ENCODE peak calls at places on chromosome 5, in four cellular contexts. One of them, this sample, is unnamed. For H3K36me3 and H3K4me1, the result is how much of the 10 kb centered on the place peaks cover.

GRCh38 chr5:82719368-82719767 is 357.8 kb downstream of the TMEM167A start:
- DNase-seq in right atrium auricular region: no peak
- DNase-seq in stomach: no peak
- DNase-seq in Peyer's patch: no peak
- DNase-seq in this sample: no peak

GRCh38 chr5:28666075-28666474 is 1627.7 kb upstream of the CDH9 start:
- DNase-seq in right atrium auricular region: no peak
- DNase-seq in Peyer's patch: no peak
- DNase-seq in stomach: no peak
- DNase-seq in this sample: no peak

GRCh38 chr5:91140657-91141056 is 242.5 kb downstream of the ARRDC3 start:
- DNase-seq in stomach: no peak
- DNase-seq in Peyer's patch: no peak
- DNase-seq in right atrium auricular region: no peak
- DNase-seq in this sample: no peak

GRCh38 chr5:17218353-17219005 is 1.0 kb downstream of the BASP1 start:
- DNase-seq in right atrium auricular region: no peak
- DNase-seq in stomach: no peak
- DNase-seq in Peyer's patch: no peak
- DNase-seq in this sample: no peak

GRCh38 chr5:35198096-35198495 is 32.2 kb downstream of the PRLR start:
- DNase-seq in right atrium auricular region: no peak
- DNase-seq in stomach: peak
- DNase-seq in Peyer's patch: no peak
- DNase-seq in this sample: peak

GRCh38 chr5:96973561-96974401 is 37.9 kb downstream of the LNPEP start:
- DNase-seq in stomach: no peak
- DNase-seq in right atrium auricular region: no peak
- DNase-seq in Peyer's patch: no peak
- DNase-seq in this sample: no peak

GRCh38 chr5:56298329-56298962 is 65.3 kb upstream of the ANKRD55 start:
- DNase-seq in right atrium auricular region: no peak
- DNase-seq in stomach: no peak
- DNase-seq in Peyer's patch: no peak
- DNase-seq in this sample: no peak

GRCh38 chr5:33448118-33448517 is 7.4 kb downstream of the TARS1 start:
- DNase-seq in right atrium auricular region: no peak
- DNase-seq in stomach: no peak
- DNase-seq in Peyer's patch: no peak
- DNase-seq in this sample: no peak

GRCh38 chr5:9329125-9329524 is 216.8 kb downstream of the SEMA5A start:
- DNase-seq in stomach: no peak
- DNase-seq in Peyer's patch: no peak
- DNase-seq in right atrium auricular region: no peak
- DNase-seq in this sample: no peak

GRCh38 chr5:90438100-90438499 is 28.5 kb upstream of the CETN3 start:
- DNase-seq in right atrium auricular region: no peak
- DNase-seq in Peyer's patch: no peak
- DNase-seq in stomach: no peak
- DNase-seq in this sample: peak

GRCh38 chr5:93311825-93312224 is 269.2 kb downstream of the NR2F1-AS1 start:
- DNase-seq in Peyer's patch: no peak
- DNase-seq in right atrium auricular region: no peak
- DNase-seq in stomach: no peak
- DNase-seq in this sample: no peak

GRCh38 chr5:158874814-158875213 is 224.9 kb downstream of the EBF1 start:
- DNase-seq in stomach: no peak
- DNase-seq in right atrium auricular region: no peak
- DNase-seq in Peyer's patch: no peak
- DNase-seq in this sample: no peak

GRCh38 chr5:73940026-73940425 is 314.0 kb downstream of the ARHGEF28 start:
- DNase-seq in Peyer's patch: no peak
- DNase-seq in stomach: no peak
- DNase-seq in right atrium auricular region: no peak
- DNase-seq in this sample: no peak

GRCh38 chr5:72647806-72648205 is 140.6 kb upstream of the ZNF366 start:
- DNase-seq in Peyer's patch: no peak
- DNase-seq in right atrium auricular region: no peak
- DNase-seq in stomach: no peak
- DNase-seq in this sample: no peak

GRCh38 chr5:83937837-83938236 is 217.2 kb upstream of the HAPLN1 start:
- DNase-seq in stomach: no peak
- DNase-seq in Peyer's patch: no peak
- DNase-seq in right atrium auricular region: no peak
- DNase-seq in this sample: no peak

GRCh38 chr5:87418506-87418905 is 5.8 kb upstream of the CCNH start:
- DNase-seq in right atrium auricular region: no peak
- DNase-seq in stomach: no peak
- DNase-seq in Peyer's patch: no peak
- DNase-seq in this sample: no peak

GRCh38 chr5:74575741-74576538 is 64.6 kb downstream of the ENC1 start:
- DNase-seq in stomach: no peak
- DNase-seq in Peyer's patch: no peak
- DNase-seq in right atrium auricular region: no peak
- DNase-seq in this sample: peak

GRCh38 chr5:36600847-36601527 is 5.4 kb upstream of the SLC1A3 start:
- DNase-seq in right atrium auricular region: no peak
- DNase-seq in Peyer's patch: no peak
- DNase-seq in stomach: no peak
- DNase-seq in this sample: no peak

GRCh38 chr5:88545348-88545747 is 276.7 kb upstream of the TMEM161B start:
- DNase-seq in Peyer's patch: no peak
- DNase-seq in right atrium auricular region: no peak
- DNase-seq in stomach: no peak
- DNase-seq in this sample: no peak

GRCh38 chr5:34891981-34892380 is 23.3 kb downstream of the RAD1 start:
- DNase-seq in stomach: no peak
- DNase-seq in Peyer's patch: no peak
- DNase-seq in right atrium auricular region: no peak
- DNase-seq in this sample: no peak

GRCh38 chr5:61280766-61281427 is 51.2 kb upstream of the ZSWIM6 start:
- DNase-seq in right atrium auricular region: no peak
- DNase-seq in Peyer's patch: no peak
- DNase-seq in stomach: peak
- DNase-seq in this sample: no peak

GRCh38 chr5:120808135-120808534 is 344.0 kb downstream of the PRR16 start:
- DNase-seq in right atrium auricular region: no peak
- DNase-seq in stomach: no peak
- DNase-seq in Peyer's patch: no peak
- DNase-seq in this sample: no peak

DNA sequence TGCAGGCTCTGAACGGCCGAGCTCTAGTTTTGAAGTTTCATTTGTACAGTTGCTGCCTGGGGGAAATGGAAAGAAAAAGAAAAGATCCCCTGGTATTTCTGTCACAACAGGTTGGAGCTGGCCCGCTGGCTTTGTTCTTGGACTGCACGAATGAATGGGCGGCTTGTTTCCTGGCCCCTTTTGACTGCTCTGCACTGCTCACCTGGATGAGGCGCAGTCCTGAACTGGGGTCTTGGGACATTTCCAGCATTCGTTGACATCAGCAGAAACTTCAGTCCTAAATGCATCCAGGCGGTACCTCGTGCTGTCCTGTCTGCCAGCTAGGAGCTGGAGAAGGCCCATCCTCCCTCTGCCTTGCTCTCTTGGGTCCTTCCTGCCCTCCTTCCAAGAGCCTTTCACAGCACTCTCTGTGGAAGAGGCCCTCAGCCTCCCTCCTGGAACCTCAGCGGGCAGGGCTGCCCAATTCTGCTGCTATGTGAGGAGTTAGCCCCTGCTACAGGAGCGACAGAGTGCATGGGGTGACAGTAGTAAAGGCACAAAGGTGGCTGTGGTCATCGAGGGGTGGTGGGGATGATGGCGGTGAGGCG is 189.2 kb downstream of the FSTL4 start:
- DNase-seq in stomach: no peak
- DNase-seq in Peyer's patch: no peak
- DNase-seq in right atrium auricular region: peak
- DNase-seq in this sample: no peak
- H3K27ac ChIP-seq in stomach: no peak
- H3K27ac ChIP-seq in Peyer's patch: no peak
- H3K27ac ChIP-seq in right atrium auricular region: no peak
- H3K27ac ChIP-seq in this sample: no peak

GRCh38 chr5:151186052-151186451 is 28.5 kb upstream of the ANXA6 start:
- DNase-seq in right atrium auricular region: no peak
- DNase-seq in stomach: no peak
- DNase-seq in Peyer's patch: no peak
- DNase-seq in this sample: no peak

GRCh38 chr5:151192626-151193025 is 31.3 kb downstream of the CCDC69 start:
- DNase-seq in Peyer's patch: no peak
- DNase-seq in stomach: no peak
- DNase-seq in right atrium auricular region: no peak
- DNase-seq in this sample: no peak

GRCh38 chr5:151186538-151186937 is 29.0 kb upstream of the ANXA6 start:
- DNase-seq in stomach: no peak
- DNase-seq in Peyer's patch: no peak
- DNase-seq in right atrium auricular region: peak
- DNase-seq in this sample: no peak

GRCh38 chr5:151191661-151192060 is 32.2 kb downstream of the CCDC69 start:
- DNase-seq in Peyer's patch: peak
- DNase-seq in stomach: no peak
- DNase-seq in right atrium auricular region: peak
- DNase-seq in this sample: no peak

GRCh38 chr5:151189151-151189550 is 31.6 kb upstream of the ANXA6 start:
- DNase-seq in stomach: no peak
- DNase-seq in right atrium auricular region: no peak
- DNase-seq in Peyer's patch: no peak
- DNase-seq in this sample: no peak
- H3K36me3 ChIP-seq in stomach: under half
- H3K36me3 ChIP-seq in right atrium auricular region: half or more
- H3K36me3 ChIP-seq in Peyer's patch: under half
- H3K36me3 ChIP-seq in this sample: under half

GRCh38 chr5:107468286-107468685 is 202.5 kb downstream of the EFNA5 start:
- DNase-seq in right atrium auricular region: no peak
- DNase-seq in Peyer's patch: no peak
- DNase-seq in stomach: no peak
- DNase-seq in this sample: no peak

GRCh38 chr5:107467137-107467932 is 203.4 kb downstream of the EFNA5 start:
- DNase-seq in right atrium auricular region: no peak
- DNase-seq in stomach: no peak
- DNase-seq in Peyer's patch: no peak
- DNase-seq in this sample: peak

GRCh38 chr5:107464403-107464802 is 206.3 kb downstream of the EFNA5 start:
- DNase-seq in right atrium auricular region: no peak
- DNase-seq in stomach: no peak
- DNase-seq in Peyer's patch: no peak
- DNase-seq in this sample: no peak

GRCh38 chr5:107464876-107465275 is 205.9 kb downstream of the EFNA5 start:
- DNase-seq in right atrium auricular region: no peak
- DNase-seq in Peyer's patch: no peak
- DNase-seq in stomach: no peak
- DNase-seq in this sample: no peak

DNA sequence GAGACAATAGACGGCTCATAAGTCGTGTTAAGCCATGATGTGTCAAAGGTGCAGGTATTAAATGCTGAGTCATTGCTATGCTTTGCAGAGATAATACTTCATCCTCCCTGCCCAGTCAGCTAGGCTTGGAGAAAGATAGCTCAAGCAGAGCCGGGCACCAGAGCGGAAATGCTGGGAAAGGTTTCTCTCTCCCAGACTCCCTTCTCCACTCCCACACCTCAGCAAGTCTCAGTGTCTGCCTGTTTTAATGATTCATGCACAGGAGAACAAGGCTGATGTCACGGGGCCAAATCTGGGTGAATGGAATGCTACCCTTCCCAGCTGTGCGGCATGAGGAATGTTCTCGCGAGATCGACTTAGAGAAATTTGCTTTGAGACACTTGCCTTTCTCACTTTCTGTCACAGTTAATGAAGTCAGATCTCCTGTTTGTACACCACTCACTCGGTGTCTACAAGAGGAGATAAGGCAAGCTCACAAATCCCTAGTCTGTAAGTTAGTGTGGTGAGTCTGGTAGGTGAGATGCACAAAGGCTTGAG is 204.4 kb downstream of the EFNA5 start:
- DNase-seq in Peyer's patch: no peak
- DNase-seq in right atrium auricular region: no peak
- DNase-seq in stomach: no peak
- DNase-seq in this sample: peak
- H3K4me1 ChIP-seq in Peyer's patch: under half
- H3K4me1 ChIP-seq in right atrium auricular region: under half
- H3K4me1 ChIP-seq in stomach: under half
- H3K4me1 ChIP-seq in this sample: under half

DNA sequence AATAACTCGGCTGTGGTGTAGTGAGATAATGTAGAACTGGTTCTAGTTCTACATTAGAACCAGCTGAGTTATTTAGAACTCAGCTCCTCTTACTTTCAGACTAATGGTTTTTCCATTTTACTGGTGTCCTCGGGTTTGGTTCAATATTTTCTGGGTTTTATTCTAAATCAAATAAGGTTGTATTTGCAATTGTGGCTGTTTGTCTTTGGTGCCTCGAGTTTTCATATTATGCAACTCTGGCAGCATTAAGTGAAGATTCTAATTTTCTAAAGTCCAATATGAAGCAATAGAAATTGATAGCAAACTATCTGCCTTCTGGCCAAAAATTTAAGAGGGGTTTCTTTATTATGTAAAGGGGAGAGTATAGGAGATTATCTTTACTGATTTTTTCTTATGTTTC is 19.0 kb downstream of the C6 start:
- DNase-seq in right atrium auricular region: no peak
- DNase-seq in Peyer's patch: no peak
- DNase-seq in stomach: no peak
- DNase-seq in this sample: no peak
- H3K27ac ChIP-seq in right atrium auricular region: peak
- H3K27ac ChIP-seq in Peyer's patch: no peak
- H3K27ac ChIP-seq in stomach: peak
- H3K27ac ChIP-seq in this sample: no peak

GRCh38 chr5:148309746-148310145 is 2.5 kb upstream of the SPINK7 start:
- DNase-seq in Peyer's patch: no peak
- DNase-seq in right atrium auricular region: no peak
- DNase-seq in stomach: no peak
- DNase-seq in this sample: no peak
- H3K36me3 ChIP-seq in Peyer's patch: under half
- H3K36me3 ChIP-seq in right atrium auricular region: under half
- H3K36me3 ChIP-seq in stomach: under half
- H3K36me3 ChIP-seq in this sample: under half

GRCh38 chr5:57432876-57433275 is 49.7 kb downstream of the ACTBL2 start:
- DNase-seq in stomach: no peak
- DNase-seq in right atrium auricular region: no peak
- DNase-seq in Peyer's patch: no peak
- DNase-seq in this sample: no peak
- H3K4me1 ChIP-seq in stomach: under half
- H3K4me1 ChIP-seq in right atrium auricular region: under half
- H3K4me1 ChIP-seq in Peyer's patch: under half
- H3K4me1 ChIP-seq in this sample: under half

GRCh38 chr5:179817071-179817840 is 3.4 kb upstream of the SQSTM1 start:
- DNase-seq in Peyer's patch: no peak
- DNase-seq in right atrium auricular region: no peak
- DNase-seq in stomach: no peak
- DNase-seq in this sample: no peak
- H3K27ac ChIP-seq in Peyer's patch: no peak
- H3K27ac ChIP-seq in right atrium auricular region: peak
- H3K27ac ChIP-seq in stomach: peak
- H3K27ac ChIP-seq in this sample: no peak

This sample was measured in small intestine.